ENCODE peak calls at places on chromosomes 16 and 17, in ten cellular contexts. B, A, D, E, X, F, Q, M, P and Z are unnamed samples.

GRCh38 chr16:15749371-15749770 is 99.3 kb downstream of the NDE1 start:
- DNase-seq in B (no peak), X (no peak), F (no peak), E (no peak), Q (no peak), M (no peak), A (no peak), D (no peak), P (no peak), Z (no peak)

GRCh38 chr17:36812762-36813161 is 124.5 kb upstream of the LHX1 start:
- DNase-seq in A (no peak), D (no peak), B (no peak), P (no peak), X (no peak), M (no peak), E (no peak), F (no peak), Q (no peak), Z (no peak)

GRCh38 chr17:42670925-42671657 is 5.7 kb downstream of the PLEKHH3 start:
- DNase-seq in M (no peak), D (no peak), X (no peak), P (no peak), F (no peak), E (no peak), A (no peak), Q (no peak), B (no peak), Z (no peak)

GRCh38 chr17:27222515-27222914 is 71.4 kb upstream of the WSB1 start:
- DNase-seq in F (no peak), M (no peak), P (no peak), Q (no peak), E (no peak), A (no peak), D (no peak), B (no peak), X (no peak), Z (no peak)

GRCh38 chr17:41518031-41518430 is 659 bp downstream of the KRT15 start:
- DNase-seq in X (no peak), P (no peak), A (no peak), B (no peak), Q (no peak), M (no peak), E (no peak), D (no peak), F (no peak), Z (no peak)

GRCh38 chr16:85699628-85700027 is 10.9 kb upstream of the GINS2 start:
- DNase-seq in E (no peak), A (peak; percentile 37), P (no peak), F (peak; percentile 45), M (no peak), Q (no peak), B (no peak), D (peak; percentile 27), X (no peak), Z (no peak)

GRCh38 chr16:8716052-8716451 is 41.6 kb downstream of the ABAT start:
- DNase-seq in F (no peak), E (no peak), P (no peak), B (no peak), Q (no peak), D (no peak), X (no peak), M (no peak), A (no peak), Z (no peak)

GRCh38 chr17:15920758-15921239 is 24.1 kb upstream of the ADORA2B start:
- DNase-seq in M (peak; percentile 88), D (no peak), F (peak; percentile 98), P (no peak), B (no peak), E (no peak), Q (peak; percentile 98), X (peak; percentile 36), A (peak; percentile 100), Z (peak; percentile 91)

GRCh38 chr17:71432378-71433315 is 688.2 kb upstream of the SOX9 start:
- DNase-seq in X (no peak), Q (peak; percentile 83), M (no peak), P (no peak), E (no peak), D (no peak), F (no peak), B (no peak), A (no peak), Z (no peak)

GRCh38 chr17:40190197-40191021 is 13.1 kb downstream of the RAPGEFL1 start:
- DNase-seq in A (no peak), E (no peak), M (no peak), D (no peak), P (no peak), Q (no peak), B (no peak), F (no peak), X (no peak), Z (no peak)
- H3K4me3 ChIP-seq in A (no peak overlapping the region), E (no peak overlapping the region), M (no peak overlapping the region), D (peak overlapping the region; percentile 61), P (peak overlapping the region; percentile 70), Q (no peak overlapping the region), B (no peak overlapping the region), F (no peak overlapping the region), X (no peak overlapping the region), Z (no peak overlapping the region)

GRCh38 chr16:88840589-88841215 is 16.0 kb downstream of the GALNS start:
- DNase-seq in P (no peak), E (no peak), B (no peak), Q (no peak), D (no peak), M (no peak), F (no peak), A (no peak), X (no peak), Z (no peak)

GRCh38 chr16:88838566-88838965 is 18.2 kb downstream of the GALNS start:
- DNase-seq in A (no peak), F (no peak), Q (no peak), B (no peak), E (no peak), D (no peak), P (no peak), M (no peak), X (no peak), Z (no peak)

GRCh38 chr16:88837806-88838205 is 18.9 kb downstream of the GALNS start:
- DNase-seq in F (no peak), B (no peak), Q (no peak), E (no peak), P (no peak), M (no peak), A (no peak), D (no peak), X (no peak), Z (no peak)

GRCh38 chr16:88839745-88840588 is 16.8 kb downstream of the GALNS start:
- DNase-seq in D (no peak), Q (no peak), A (no peak), B (no peak), F (no peak), X (no peak), P (no peak), E (no peak), M (no peak), Z (no peak)

DNA sequence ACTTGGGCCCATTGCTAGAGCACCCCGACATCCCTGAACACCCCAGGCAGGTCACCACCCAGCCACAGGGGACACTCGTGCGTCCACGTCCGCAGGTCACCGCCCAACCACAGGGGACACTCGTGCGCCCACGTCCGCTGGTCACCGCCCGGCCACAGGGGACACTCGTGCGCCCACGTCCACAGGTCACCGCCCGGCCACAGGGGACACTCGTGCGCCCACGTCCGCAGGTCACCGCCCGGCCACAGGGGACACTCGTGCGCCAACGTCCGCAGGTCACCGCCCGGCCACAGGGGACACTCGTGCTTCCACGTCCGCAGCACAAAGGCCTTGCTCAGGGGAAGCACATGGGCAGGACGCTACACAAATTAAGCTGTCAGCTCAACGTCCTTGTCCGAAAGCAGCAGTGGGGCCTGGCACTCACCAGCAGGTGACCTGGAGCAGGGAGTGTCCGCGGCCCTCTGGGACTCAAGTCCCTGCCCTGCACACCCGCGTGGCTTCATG is 17.7 kb downstream of the GALNS start:
- DNase-seq in A (no peak), Q (no peak), D (no peak), X (no peak), M (no peak), E (no peak), P (no peak), B (no peak), F (no peak), Z (no peak)
- TF ChIP-seq CTCF in A (no peak), Q (no peak), D (no peak), X (no peak), M (no peak), E (no peak), P (no peak), B (no peak), F (no peak), Z (no peak)

DNA sequence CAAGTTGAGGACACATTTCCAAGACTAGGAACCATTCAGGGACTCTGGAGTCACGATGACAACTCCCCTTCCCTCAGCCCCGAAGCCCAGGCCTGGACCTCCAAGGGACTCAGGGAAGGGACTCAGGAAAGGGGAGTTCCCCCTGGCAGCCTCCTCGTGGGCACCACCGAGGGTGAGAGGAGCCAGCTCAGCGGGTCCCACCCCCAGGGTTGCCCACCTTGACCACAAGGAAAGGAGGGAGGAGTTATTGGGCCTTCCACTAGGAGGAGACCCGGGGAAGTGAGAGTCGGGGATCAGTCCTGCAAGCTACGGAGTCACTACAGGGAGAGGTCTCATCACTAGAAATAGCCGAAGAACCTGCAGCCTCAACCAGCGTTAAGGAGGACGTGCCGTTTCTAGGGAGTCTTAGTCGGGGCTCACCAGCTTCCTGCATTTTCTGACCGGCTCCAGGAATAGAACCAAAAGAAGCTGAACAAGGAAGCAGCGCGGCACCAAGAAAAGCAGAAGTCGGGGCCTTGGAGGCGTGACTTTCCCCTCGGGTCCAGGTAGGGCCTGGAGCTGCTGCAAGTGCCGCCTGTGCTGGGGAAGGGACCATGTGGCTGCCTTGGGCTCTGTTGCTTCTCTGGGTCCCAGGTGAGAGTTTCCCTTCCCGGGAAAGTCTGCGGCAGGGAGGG is at the start of gene CD300A:
- DNase-seq in F (no peak), A (no peak), Q (no peak), P (peak; percentile 82), M (no peak), E (peak; percentile 63), X (peak; percentile 66), D (no peak), B (peak; percentile 55), Z (no peak)
- H3K4me3 ChIP-seq in F (no peak within 1 kb of the TSS), A (no peak within 1 kb of the TSS), Q (no peak within 1 kb of the TSS), P (peak within 1 kb of the TSS; percentile 56), M (no peak within 1 kb of the TSS), E (no peak within 1 kb of the TSS), X (no peak within 1 kb of the TSS), D (peak within 1 kb of the TSS; percentile 38), B (no peak within 1 kb of the TSS), Z (no peak within 1 kb of the TSS)

GRCh38 chr17:51322390-51323029 is 62.2 kb downstream of the UTP18 start:
- DNase-seq in E (no peak), P (no peak), M (no peak), B (no peak), F (peak; percentile 27), A (peak; percentile 52), X (no peak), Q (peak; percentile 39), D (no peak), Z (no peak)
- TF ChIP-seq CTCF in E (peak; percentile 26), P (no peak), M (peak; percentile 39), B (no peak), F (peak; percentile 34), A (peak; percentile 68), X (peak; percentile 55), Q (peak; percentile 46), D (peak; percentile 75), Z (peak; percentile 32)